ENCODE peak calls at places on chromosomes 5 and 9, in seven cellular contexts. N is CD8-positive, alpha-beta T cell; S is GM12865; L is fibroblast of pulmonary artery; G is tibial artery; D is ascending aorta; Z is body of pancreas. Q is an unnamed sample.

GRCh38 chr9:37037137-37037743 is 3.2 kb upstream of the PAX5 start:
- DNase-seq in D (no peak), G (no peak), Z (no peak), N (no peak), S (peak; percentile 59), L (no peak), Q (no peak)

GRCh38 chr9:84315278-84315877 is 25.2 kb downstream of the SLC28A3 start:
- DNase-seq in N (peak; percentile 38), G (peak; percentile 39), D (peak; percentile 64), Z (peak; percentile 61), L (peak; percentile 76), S (peak; percentile 77), Q (peak; percentile 73)

GRCh38 chr5:132782101-132782500 is 5.1 kb upstream of the SEPTIN8 start:
- DNase-seq in S (no peak), D (peak; percentile 66), N (no peak), Z (no peak), G (no peak), L (peak; percentile 50), Q (peak; percentile 69)

GRCh38 chr9:38680827-38681226 is 39.1 kb downstream of the FAM240B start:
- DNase-seq in L (no peak), N (no peak), S (no peak), D (no peak), G (no peak), Z (no peak), Q (no peak)

GRCh38 chr5:9681706-9682105 is 51.6 kb upstream of the TAS2R1 start:
- DNase-seq in Z (no peak), S (no peak), N (no peak), G (no peak), L (no peak), D (no peak), Q (no peak)

GRCh38 chr5:7606840-7607453 is 211.0 kb downstream of the ADCY2 start:
- DNase-seq in L (no peak), D (no peak), N (no peak), S (no peak), Z (no peak), G (no peak), Q (no peak)

GRCh38 chr9:91477106-91477505 is 53.5 kb upstream of the NFIL3 start:
- DNase-seq in Z (no peak), G (no peak), N (no peak), L (no peak), S (no peak), D (no peak), Q (no peak)

GRCh38 chr9:133163559-133164208 is at the start of gene GBGT1:
- DNase-seq in L (peak; percentile 11), D (peak; percentile 78), S (no peak), N (no peak), Z (peak; percentile 38), G (peak; percentile 73), Q (peak; percentile 14)

GRCh38 chr5:35828092-35828598 is 28.5 kb upstream of the IL7R start:
- DNase-seq in N (no peak), L (no peak), D (no peak), G (no peak), Z (no peak), S (no peak), Q (no peak)

GRCh38 chr9:76984476-76984875 is 35.0 kb upstream of the FOXB2 start:
- DNase-seq in S (no peak), D (peak; percentile 80), L (no peak), N (no peak), G (no peak), Z (no peak), Q (no peak)

GRCh38 chr5:36558652-36559051 is 47.8 kb upstream of the SLC1A3 start:
- DNase-seq in L (no peak), N (no peak), Z (no peak), G (no peak), S (no peak), D (no peak), Q (no peak)

GRCh38 chr5:6264394-6264793 is 114.0 kb downstream of the MED10 start:
- DNase-seq in D (no peak), L (no peak), Z (no peak), N (no peak), G (no peak), S (no peak), Q (no peak)

GRCh38 chr9:122991370-122991830 is 42.1 kb upstream of the GPR21 start:
- DNase-seq in N (peak; percentile 50), D (peak; percentile 68), L (peak; percentile 93), G (no peak), Z (peak; percentile 29), S (peak; percentile 54), Q (peak; percentile 92)

GRCh38 chr5:103587185-103587748 is 24.7 kb upstream of the NUDT12 start:
- DNase-seq in D (no peak), Z (no peak), S (no peak), L (peak; percentile 53), N (no peak), G (no peak), Q (peak; percentile 22)

GRCh38 chr9:131608469-131609115 is 63.3 kb downstream of the PRRT1B start:
- DNase-seq in L (peak; percentile 90), Z (peak; percentile 69), G (peak; percentile 71), D (peak; percentile 92), S (no peak), N (no peak), Q (peak; percentile 91)

GRCh38 chr9:129030191-129030590 is 2.1 kb upstream of the SH3GLB2 start:
- DNase-seq in S (no peak), N (no peak), D (no peak), Z (no peak), G (no peak), L (no peak), Q (peak; percentile 73)

GRCh38 chr9:129026442-129027223 is 1.5 kb downstream of the SH3GLB2 start:
- DNase-seq in N (no peak), G (no peak), L (no peak), S (no peak), D (no peak), Z (peak; percentile 65), Q (peak; percentile 46)

GRCh38 chr9:129027685-129028191 is 393 bp downstream of the SH3GLB2 start:
- DNase-seq in G (peak; percentile 32), Z (peak; percentile 78), N (peak; percentile 82), L (no peak), D (peak; percentile 74), S (peak; percentile 84), Q (no peak)

GRCh38 chr9:129027224-129027684 is 877 bp downstream of the SH3GLB2 start:
- DNase-seq in S (no peak), L (no peak), N (no peak), D (no peak), Z (no peak), G (no peak), Q (no peak)

DNA sequence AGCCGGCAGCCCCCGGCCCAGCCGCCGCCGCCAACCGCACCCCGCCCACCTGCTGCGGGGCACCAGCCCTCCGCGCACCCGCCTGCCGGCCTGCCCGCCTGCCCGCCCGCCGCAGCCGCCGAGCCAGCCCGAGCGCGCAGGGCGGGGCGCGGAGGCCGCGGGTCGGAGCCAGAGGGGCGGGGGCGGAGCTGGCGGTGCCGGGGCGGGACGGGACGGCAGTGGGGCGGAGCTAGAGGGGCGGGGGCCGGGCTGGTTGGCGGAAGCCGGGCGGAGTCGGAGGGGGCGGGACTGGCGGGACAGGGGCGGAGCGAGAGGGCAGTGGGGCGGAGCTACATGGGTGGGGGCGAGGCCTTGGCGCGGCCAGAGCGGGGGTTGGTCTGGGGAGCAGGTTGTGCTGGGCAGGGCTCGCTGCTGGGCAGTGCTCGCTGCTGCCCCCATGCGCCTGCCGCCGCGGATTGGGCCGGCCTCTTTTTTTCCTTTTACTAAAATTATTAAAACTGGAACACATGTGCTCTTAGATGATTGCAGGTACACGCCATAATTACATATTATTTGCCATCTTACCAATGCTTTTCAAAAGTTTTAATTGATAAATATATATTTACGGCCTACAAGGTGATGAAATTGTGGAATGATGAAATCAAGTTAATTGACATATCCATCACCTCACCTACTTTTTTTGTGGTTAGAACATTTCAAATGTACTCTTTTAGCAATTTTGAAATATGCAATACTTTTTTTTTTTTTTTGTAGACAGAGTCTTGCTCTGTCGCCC is at the start of gene SH3GLB2:
- DNase-seq in N (peak; percentile 88), L (peak; percentile 97), G (peak; percentile 91), D (peak; percentile 94), Z (peak; percentile 97), S (peak; percentile 98), Q (peak; percentile 97)
- TF ChIP-seq CTCF in N (no peak), L (peak; percentile 74), G (peak; percentile 69), D (peak; percentile 90), Z (peak; percentile 88), S (peak; percentile 76), Q (peak; percentile 62)

GRCh38 chr9:21031091-21031817 is at the start of gene HACD4:
- DNase-seq in N (peak; percentile 69), G (peak; percentile 36), D (peak; percentile 79), L (peak; percentile 38), S (peak; percentile 79), Z (peak; percentile 18), Q (peak; percentile 57)

GRCh38 chr9:21031818-21032203 is 371 bp upstream of the HACD4 start:
- DNase-seq in N (no peak), Z (no peak), D (no peak), G (no peak), S (no peak), L (no peak), Q (no peak)

GRCh38 chr9:21028476-21028875 is 3.0 kb downstream of the HACD4 start:
- DNase-seq in D (no peak), N (no peak), Z (no peak), G (no peak), S (no peak), L (no peak), Q (no peak)

GRCh38 chr9:21029661-21030060 is 1.8 kb downstream of the HACD4 start:
- DNase-seq in G (no peak), D (no peak), S (no peak), N (no peak), L (no peak), Z (no peak), Q (no peak)

GRCh38 chr9:21030389-21031035 is 928 bp downstream of the HACD4 start:
- DNase-seq in D (no peak), G (no peak), S (peak; percentile 69), L (peak; percentile 42), Z (no peak), N (no peak), Q (peak; percentile 65)
- H3K4me3 ChIP-seq in D (peak overlapping the region; percentile 66), G (peak overlapping the region; percentile 69), S (peak overlapping the region; percentile 79), L (peak overlapping the region; percentile 44), Z (no peak overlapping the region), N (peak overlapping the region; percentile 94), Q (no peak overlapping the region)

GRCh38 chr9:125241000-125241862 is at the start of gene HSPA5:
- DNase-seq in N (peak; percentile 100), Z (peak; percentile 100), L (peak; percentile 100), G (peak; percentile 100), S (peak; percentile 100), D (peak; percentile 100), Q (peak; percentile 100)
- TF ChIP-seq CTCF in N (no peak), Z (no peak), L (peak; percentile 6), G (peak; percentile 10), S (no peak), D (peak; percentile 28), Q (peak; percentile 24)

DNA sequence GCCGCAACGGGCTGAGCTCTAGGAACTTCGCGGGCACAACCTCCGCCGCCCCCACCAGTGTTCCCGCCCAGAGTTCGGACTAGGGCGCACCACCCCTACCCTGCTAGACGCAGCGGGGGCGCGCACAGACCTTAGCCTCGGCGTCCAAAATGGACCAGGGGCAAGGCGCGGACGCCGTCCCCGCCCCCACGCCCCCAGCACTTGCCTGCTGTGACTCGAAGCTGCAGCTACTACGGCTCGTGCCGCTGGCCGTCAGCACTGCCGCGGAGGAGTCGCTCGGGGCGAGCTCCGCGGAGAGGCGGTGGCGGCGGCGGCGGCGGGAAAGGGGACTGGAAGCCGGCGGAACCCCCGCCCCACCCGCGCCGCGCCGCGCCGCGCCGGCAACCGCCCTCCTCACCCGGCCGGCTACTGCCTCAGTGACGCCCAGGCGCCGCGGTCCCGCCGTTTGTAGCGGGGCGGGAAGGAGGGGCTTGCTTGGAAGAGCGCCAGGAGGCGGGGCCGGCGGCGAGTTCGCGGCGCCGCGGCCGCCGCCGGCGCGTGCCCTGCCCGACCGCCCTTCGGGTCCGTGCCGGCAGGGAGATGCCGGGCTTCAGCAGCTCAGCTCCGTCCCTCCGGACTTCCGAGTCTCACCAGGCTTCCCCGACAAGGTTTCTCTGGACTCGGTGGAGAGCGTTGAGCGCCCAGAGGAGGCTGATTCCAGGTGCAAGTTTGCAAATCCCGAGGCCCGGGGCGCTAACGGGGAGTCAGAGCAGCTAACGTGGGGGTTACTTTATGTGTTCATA is 4.4 kb downstream of the ELAVL2 start:
- DNase-seq in Z (peak; percentile 16), S (no peak), D (no peak), L (no peak), G (no peak), N (no peak), Q (peak; percentile 69)
- H3K4me3 ChIP-seq in Z (no peak overlapping the region), S (no peak overlapping the region), D (peak overlapping the region; percentile 60), L (no peak overlapping the region), G (peak overlapping the region; percentile 35), N (no peak overlapping the region), Q (peak overlapping the region; percentile 73)

Q was measured in epithelial cell of esophagus.